ENCODE peak calls at places on chromosome 19, in nine cellular contexts. K, V, I, N, G, T, L, M and W are unnamed samples.

GRCh38 chr19:38650911-38651584 is 3.6 kb downstream of the ACTN4 start:
- DNase-seq in K (no peak), V (no peak), I (no peak), N (no peak), G (no peak), T (no peak), L (no peak), M (peak), W (no peak)

GRCh38 chr19:38062959-38063786 is 156.2 kb downstream of the SIPA1L3 start:
- DNase-seq in K (no peak), V (no peak), I (no peak), N (peak), G (no peak), T (peak), L (no peak), M (no peak), W (no peak)

GRCh38 chr19:7679017-7679720 is 1.5 kb upstream of the TRAPPC5 start:
- DNase-seq in K (peak), V (no peak), I (no peak), N (peak), G (peak), T (no peak), L (peak), M (no peak), W (no peak)

GRCh38 chr19:17787274-17787913 is 7.5 kb upstream of the B3GNT3 start:
- DNase-seq in K (no peak), V (no peak), I (no peak), N (no peak), G (no peak), T (no peak), L (no peak), M (no peak), W (no peak)

GRCh38 chr19:44741841-44742352 is 6.6 kb upstream of the BCL3 start:
- DNase-seq in K (no peak), V (peak), I (peak), N (no peak), G (no peak), T (peak), L (no peak), M (peak), W (peak)

GRCh38 chr19:44585371-44586141 is 27.8 kb upstream of the IGSF23 start:
- DNase-seq in K (no peak), V (no peak), I (no peak), N (no peak), G (no peak), T (no peak), L (no peak), M (no peak), W (no peak)

GRCh38 chr19:27793128-27793643 is 1419.8 kb downstream of the UQCRFS1 start:
- DNase-seq in K (peak), V (peak), I (no peak), N (peak), G (peak), T (peak), L (peak), M (peak), W (peak)

GRCh38 chr19:7083076-7083956 is 13.8 kb downstream of the ZNF557 start:
- DNase-seq in K (no peak), V (no peak), I (no peak), N (peak), G (no peak), T (no peak), L (no peak), M (no peak), W (no peak)

GRCh38 chr19:6088677-6089063 is 21.6 kb downstream of the RFX2 start:
- DNase-seq in K (no peak), V (no peak), I (no peak), N (no peak), G (no peak), T (no peak), L (no peak), M (no peak), W (no peak)

GRCh38 chr19:43759515-43759914 is 4.8 kb upstream of the SMG9 start:
- DNase-seq in K (no peak), V (no peak), I (no peak), N (no peak), G (no peak), T (no peak), L (no peak), M (peak), W (no peak)

GRCh38 chr19:4774136-4774535 is 17.4 kb upstream of the FEM1A start:
- DNase-seq in K (no peak), V (no peak), I (no peak), N (peak), G (no peak), T (no peak), L (no peak), M (no peak), W (no peak)

GRCh38 chr19:31256601-31256990 is 92.6 kb downstream of the TSHZ3 start:
- DNase-seq in K (no peak), V (no peak), I (no peak), N (no peak), G (no peak), T (no peak), L (no peak), M (no peak), W (no peak)